ENCODE peak calls at places on chromosome 22, in nine cellular contexts. One of them, this sample, is unnamed.
A peak's percentile ranks its signal among the peaks of the same experiment; 100 is the strongest.

GRCh38 chr22:45645526-45646414 is 25.9 kb upstream of the ATXN10 start:
- DNase-seq in thyroid gland: peak; percentile 79
- DNase-seq in Right ventricle myocardium superior: peak; percentile 84
- DNase-seq in T-helper 9 cell: peak; percentile 70
- DNase-seq in NCI-H1092 treated with DMSO at 0.1 percent for 48 hours: no peak
- DNase-seq in mesenteric fat pad: peak; percentile 94
- DNase-seq in activated effector memory CD4-positive, alpha-beta T cell treated with anti-CD3 and anti-CD28 coated beads, Interleukin-2, amount 50 U/mL, for 16 hours: peak; percentile 92
- DNase-seq in body of pancreas: peak; percentile 83
- DNase-seq in WTC11: peak; percentile 86
- DNase-seq in this sample: peak; percentile 13

GRCh38 chr22:48876951-48877350 is 950.7 kb downstream of the BRD1 start:
- DNase-seq in body of pancreas: no peak
- DNase-seq in NCI-H1092 treated with DMSO at 0.1 percent for 48 hours: no peak
- DNase-seq in Right ventricle myocardium superior: no peak
- DNase-seq in WTC11: no peak
- DNase-seq in thyroid gland: no peak
- DNase-seq in T-helper 9 cell: no peak
- DNase-seq in activated effector memory CD4-positive, alpha-beta T cell treated with anti-CD3 and anti-CD28 coated beads, Interleukin-2, amount 50 U/mL, for 16 hours: no peak
- DNase-seq in mesenteric fat pad: no peak
- DNase-seq in this sample: no peak

GRCh38 chr22:39315389-39315788 is 4.0 kb downstream of the RPL3 start:
- DNase-seq in WTC11: no peak
- DNase-seq in T-helper 9 cell: no peak
- DNase-seq in NCI-H1092 treated with DMSO at 0.1 percent for 48 hours: no peak
- DNase-seq in activated effector memory CD4-positive, alpha-beta T cell treated with anti-CD3 and anti-CD28 coated beads, Interleukin-2, amount 50 U/mL, for 16 hours: no peak
- DNase-seq in mesenteric fat pad: no peak
- DNase-seq in Right ventricle myocardium superior: no peak
- DNase-seq in body of pancreas: no peak
- DNase-seq in thyroid gland: no peak
- DNase-seq in this sample: no peak

GRCh38 chr22:49010086-49010863 is 817.4 kb downstream of the BRD1 start:
- DNase-seq in activated effector memory CD4-positive, alpha-beta T cell treated with anti-CD3 and anti-CD28 coated beads, Interleukin-2, amount 50 U/mL, for 16 hours: peak; percentile 50
- DNase-seq in thyroid gland: no peak
- DNase-seq in WTC11: no peak
- DNase-seq in mesenteric fat pad: peak; percentile 81
- DNase-seq in T-helper 9 cell: no peak
- DNase-seq in Right ventricle myocardium superior: no peak
- DNase-seq in NCI-H1092 treated with DMSO at 0.1 percent for 48 hours: no peak
- DNase-seq in body of pancreas: no peak
- DNase-seq in this sample: no peak

GRCh38 chr22:43094551-43094950 is 5.4 kb upstream of the TTLL1 start:
- DNase-seq in T-helper 9 cell: no peak
- DNase-seq in NCI-H1092 treated with DMSO at 0.1 percent for 48 hours: no peak
- DNase-seq in body of pancreas: no peak
- DNase-seq in thyroid gland: no peak
- DNase-seq in activated effector memory CD4-positive, alpha-beta T cell treated with anti-CD3 and anti-CD28 coated beads, Interleukin-2, amount 50 U/mL, for 16 hours: no peak
- DNase-seq in mesenteric fat pad: no peak
- DNase-seq in WTC11: no peak
- DNase-seq in Right ventricle myocardium superior: no peak
- DNase-seq in this sample: no peak

GRCh38 chr22:50706481-50707125 is 31.4 kb upstream of the ACR start:
- DNase-seq in activated effector memory CD4-positive, alpha-beta T cell treated with anti-CD3 and anti-CD28 coated beads, Interleukin-2, amount 50 U/mL, for 16 hours: no peak
- DNase-seq in T-helper 9 cell: no peak
- DNase-seq in thyroid gland: no peak
- DNase-seq in Right ventricle myocardium superior: peak; percentile 14
- DNase-seq in NCI-H1092 treated with DMSO at 0.1 percent for 48 hours: no peak
- DNase-seq in WTC11: no peak
- DNase-seq in body of pancreas: no peak
- DNase-seq in mesenteric fat pad: no peak
- DNase-seq in this sample: no peak

GRCh38 chr22:24727218-24727851 is 47.2 kb downstream of the PIWIL3 start:
- DNase-seq in Right ventricle myocardium superior: no peak
- DNase-seq in NCI-H1092 treated with DMSO at 0.1 percent for 48 hours: peak; percentile 19
- DNase-seq in T-helper 9 cell: no peak
- DNase-seq in thyroid gland: peak; percentile 54
- DNase-seq in body of pancreas: no peak
- DNase-seq in WTC11: no peak
- DNase-seq in activated effector memory CD4-positive, alpha-beta T cell treated with anti-CD3 and anti-CD28 coated beads, Interleukin-2, amount 50 U/mL, for 16 hours: no peak
- DNase-seq in mesenteric fat pad: no peak
- DNase-seq in this sample: peak; percentile 91

GRCh38 chr22:48926663-48927062 is 901.0 kb downstream of the BRD1 start:
- DNase-seq in NCI-H1092 treated with DMSO at 0.1 percent for 48 hours: no peak
- DNase-seq in thyroid gland: no peak
- DNase-seq in activated effector memory CD4-positive, alpha-beta T cell treated with anti-CD3 and anti-CD28 coated beads, Interleukin-2, amount 50 U/mL, for 16 hours: peak; percentile 30
- DNase-seq in body of pancreas: no peak
- DNase-seq in T-helper 9 cell: no peak
- DNase-seq in WTC11: no peak
- DNase-seq in mesenteric fat pad: no peak
- DNase-seq in Right ventricle myocardium superior: no peak
- DNase-seq in this sample: no peak

GRCh38 chr22:42083119-42083518 is 3.6 kb downstream of the SMDT1 start:
- DNase-seq in T-helper 9 cell: no peak
- DNase-seq in activated effector memory CD4-positive, alpha-beta T cell treated with anti-CD3 and anti-CD28 coated beads, Interleukin-2, amount 50 U/mL, for 16 hours: no peak
- DNase-seq in mesenteric fat pad: peak; percentile 26
- DNase-seq in NCI-H1092 treated with DMSO at 0.1 percent for 48 hours: no peak
- DNase-seq in Right ventricle myocardium superior: peak; percentile 3
- DNase-seq in WTC11: no peak
- DNase-seq in body of pancreas: no peak
- DNase-seq in thyroid gland: no peak
- DNase-seq in this sample: no peak

GRCh38 chr22:24176040-24176439 is 5.2 kb upstream of the SUSD2 start:
- DNase-seq in T-helper 9 cell: no peak
- DNase-seq in mesenteric fat pad: no peak
- DNase-seq in body of pancreas: no peak
- DNase-seq in thyroid gland: no peak
- DNase-seq in Right ventricle myocardium superior: no peak
- DNase-seq in WTC11: no peak
- DNase-seq in activated effector memory CD4-positive, alpha-beta T cell treated with anti-CD3 and anti-CD28 coated beads, Interleukin-2, amount 50 U/mL, for 16 hours: no peak
- DNase-seq in NCI-H1092 treated with DMSO at 0.1 percent for 48 hours: no peak
- DNase-seq in this sample: no peak

GRCh38 chr22:37043828-37044538 is 7.6 kb upstream of the KCTD17 start:
- DNase-seq in activated effector memory CD4-positive, alpha-beta T cell treated with anti-CD3 and anti-CD28 coated beads, Interleukin-2, amount 50 U/mL, for 16 hours: peak; percentile 80
- DNase-seq in mesenteric fat pad: no peak
- DNase-seq in T-helper 9 cell: peak; percentile 16
- DNase-seq in Right ventricle myocardium superior: peak; percentile 73
- DNase-seq in WTC11: peak; percentile 50
- DNase-seq in NCI-H1092 treated with DMSO at 0.1 percent for 48 hours: peak; percentile 80
- DNase-seq in body of pancreas: peak; percentile 94
- DNase-seq in thyroid gland: peak; percentile 85
- DNase-seq in this sample: peak; percentile 77

GRCh38 chr22:38284042-38284402 is 11.2 kb upstream of the TMEM184B start:
- DNase-seq in NCI-H1092 treated with DMSO at 0.1 percent for 48 hours: no peak
- DNase-seq in activated effector memory CD4-positive, alpha-beta T cell treated with anti-CD3 and anti-CD28 coated beads, Interleukin-2, amount 50 U/mL, for 16 hours: no peak
- DNase-seq in mesenteric fat pad: no peak
- DNase-seq in Right ventricle myocardium superior: no peak
- DNase-seq in T-helper 9 cell: no peak
- DNase-seq in thyroid gland: peak; percentile 20
- DNase-seq in WTC11: no peak
- DNase-seq in body of pancreas: peak; percentile 36
- DNase-seq in this sample: no peak

GRCh38 chr22:40509401-40510134 is 127.0 kb downstream of the MRTFA start:
- DNase-seq in Right ventricle myocardium superior: peak; percentile 71
- DNase-seq in T-helper 9 cell: no peak
- DNase-seq in WTC11: no peak
- DNase-seq in NCI-H1092 treated with DMSO at 0.1 percent for 48 hours: no peak
- DNase-seq in activated effector memory CD4-positive, alpha-beta T cell treated with anti-CD3 and anti-CD28 coated beads, Interleukin-2, amount 50 U/mL, for 16 hours: no peak
- DNase-seq in body of pancreas: peak; percentile 67
- DNase-seq in thyroid gland: peak; percentile 36
- DNase-seq in mesenteric fat pad: no peak
- DNase-seq in this sample: no peak

GRCh38 chr22:50200333-50201190 is at the start of gene SELENOO:
- DNase-seq in T-helper 9 cell: peak; percentile 82
- DNase-seq in Right ventricle myocardium superior: peak; percentile 95
- DNase-seq in NCI-H1092 treated with DMSO at 0.1 percent for 48 hours: peak; percentile 24
- DNase-seq in WTC11: peak; percentile 89
- DNase-seq in mesenteric fat pad: peak; percentile 98
- DNase-seq in thyroid gland: peak; percentile 91
- DNase-seq in body of pancreas: peak; percentile 92
- DNase-seq in activated effector memory CD4-positive, alpha-beta T cell treated with anti-CD3 and anti-CD28 coated beads, Interleukin-2, amount 50 U/mL, for 16 hours: peak; percentile 96
- DNase-seq in this sample: peak; percentile 88